ENCODE peak calls at places on chromosomes 2 and 18, in four cellular contexts. One of them, this sample, is unnamed.

GRCh38 chr2:95264626-95265025 is 9.6 kb upstream of the PROM2 start:
- DNase-seq in psoas muscle: no peak
- DNase-seq in GM12865: no peak
- DNase-seq in stomach: peak
- DNase-seq in this sample: peak

GRCh38 chr2:71545572-71546274 is 92.4 kb downstream of the DYSF start:
- DNase-seq in psoas muscle: no peak
- DNase-seq in GM12865: peak
- DNase-seq in stomach: no peak
- DNase-seq in this sample: peak

GRCh38 chr2:75622929-75623328 is 23.7 kb upstream of the MRPL19 start:
- DNase-seq in psoas muscle: no peak
- DNase-seq in GM12865: no peak
- DNase-seq in stomach: no peak
- DNase-seq in this sample: no peak

GRCh38 chr2:97011977-97012569 is 25.7 kb upstream of the FAM178B start:
- DNase-seq in psoas muscle: no peak
- DNase-seq in GM12865: peak
- DNase-seq in stomach: no peak
- DNase-seq in this sample: peak

GRCh38 chr2:31558401-31559295 is 22.1 kb downstream of the SRD5A2 start:
- DNase-seq in psoas muscle: no peak
- DNase-seq in GM12865: no peak
- DNase-seq in stomach: no peak
- DNase-seq in this sample: peak

GRCh38 chr2:19664651-19665050 is 237.1 kb downstream of the TTC32 start:
- DNase-seq in psoas muscle: no peak
- DNase-seq in GM12865: no peak
- DNase-seq in stomach: no peak
- DNase-seq in this sample: no peak

GRCh38 chr18:499351-500229 is 911 bp downstream of the COLEC12 start:
- DNase-seq in psoas muscle: peak
- DNase-seq in GM12865: no peak
- DNase-seq in stomach: peak
- DNase-seq in this sample: peak

GRCh38 chr2:240226672-240227537 is 86.4 kb upstream of the OTOS start:
- DNase-seq in psoas muscle: no peak
- DNase-seq in GM12865: no peak
- DNase-seq in stomach: peak
- DNase-seq in this sample: no peak

GRCh38 chr2:128624956-128625355 is 306.3 kb upstream of the HS6ST1 start:
- DNase-seq in psoas muscle: no peak
- DNase-seq in GM12865: no peak
- DNase-seq in stomach: no peak
- DNase-seq in this sample: no peak

GRCh38 chr2:197286805-197287595 is 23.6 kb downstream of the ANKRD44 start:
- DNase-seq in psoas muscle: no peak
- DNase-seq in GM12865: peak
- DNase-seq in stomach: peak
- DNase-seq in this sample: peak

GRCh38 chr2:145095641-145096435 is 575.9 kb upstream of the ZEB2 start:
- DNase-seq in psoas muscle: no peak
- DNase-seq in GM12865: no peak
- DNase-seq in stomach: no peak
- DNase-seq in this sample: peak

GRCh38 chr18:58087928-58088722 is 44.1 kb downstream of the NEDD4L start:
- DNase-seq in psoas muscle: no peak
- DNase-seq in GM12865: no peak
- DNase-seq in stomach: peak
- DNase-seq in this sample: no peak

GRCh38 chr2:64963719-64964118 is 25.5 kb upstream of the SLC1A4 start:
- DNase-seq in psoas muscle: no peak
- DNase-seq in GM12865: no peak
- DNase-seq in stomach: no peak
- DNase-seq in this sample: no peak

GRCh38 chr2:31365834-31366505 is 48.6 kb downstream of the XDH start:
- DNase-seq in psoas muscle: no peak
- DNase-seq in GM12865: no peak
- DNase-seq in stomach: no peak
- DNase-seq in this sample: no peak